ENCODE peak calls at places on chromosomes 6 and 20, in eight cellular contexts. One of them, this sample, is unnamed.

GRCh38 chr6:43628392-43629103 is 516 bp downstream of the GTPBP2 start:
- DNase-seq in thoracic aorta: no peak
- DNase-seq in brain microvascular endothelial cell: peak; percentile 42
- DNase-seq in tibial artery: peak; percentile 39
- DNase-seq in uterus: peak; percentile 61
- DNase-seq in HL-60: peak; percentile 57
- DNase-seq in IMR-90: peak; percentile 34
- DNase-seq in thyroid gland: peak; percentile 73
- DNase-seq in this sample: peak; percentile 45

GRCh38 chr6:125947581-125947980 is 9.0 kb upstream of the HINT3 start:
- DNase-seq in thoracic aorta: no peak
- DNase-seq in brain microvascular endothelial cell: peak; percentile 55
- DNase-seq in tibial artery: no peak
- DNase-seq in uterus: peak; percentile 30
- DNase-seq in HL-60: no peak
- DNase-seq in IMR-90: peak; percentile 49
- DNase-seq in thyroid gland: peak; percentile 61
- DNase-seq in this sample: no peak

GRCh38 chr20:12762725-12763124 is 246.0 kb upstream of the SPTLC3 start:
- DNase-seq in thoracic aorta: no peak
- DNase-seq in brain microvascular endothelial cell: no peak
- DNase-seq in tibial artery: no peak
- DNase-seq in uterus: peak; percentile 47
- DNase-seq in HL-60: no peak
- DNase-seq in IMR-90: no peak
- DNase-seq in thyroid gland: no peak
- DNase-seq in this sample: no peak

GRCh38 chr20:63680857-63681608 is 15.4 kb upstream of the TNFRSF6B start:
- DNase-seq in thoracic aorta: no peak
- DNase-seq in brain microvascular endothelial cell: no peak
- DNase-seq in tibial artery: no peak
- DNase-seq in uterus: no peak
- DNase-seq in HL-60: no peak
- DNase-seq in IMR-90: no peak
- DNase-seq in thyroid gland: no peak
- DNase-seq in this sample: no peak

GRCh38 chr6:149483302-149483701 is 1.5 kb downstream of the ZC3H12D start:
- DNase-seq in thoracic aorta: no peak
- DNase-seq in brain microvascular endothelial cell: no peak
- DNase-seq in tibial artery: no peak
- DNase-seq in uterus: no peak
- DNase-seq in HL-60: no peak
- DNase-seq in IMR-90: no peak
- DNase-seq in thyroid gland: no peak
- DNase-seq in this sample: no peak

GRCh38 chr6:158492881-158493280 is 67.0 kb upstream of the TMEM181 start:
- DNase-seq in thoracic aorta: no peak
- DNase-seq in brain microvascular endothelial cell: no peak
- DNase-seq in tibial artery: no peak
- DNase-seq in uterus: no peak
- DNase-seq in HL-60: no peak
- DNase-seq in IMR-90: no peak
- DNase-seq in thyroid gland: no peak
- DNase-seq in this sample: no peak

GRCh38 chr20:63702036-63702665 is 5.6 kb downstream of the ARFRP1 start:
- DNase-seq in thoracic aorta: no peak
- DNase-seq in brain microvascular endothelial cell: no peak
- DNase-seq in tibial artery: no peak
- DNase-seq in uterus: no peak
- DNase-seq in HL-60: no peak
- DNase-seq in IMR-90: no peak
- DNase-seq in thyroid gland: no peak
- DNase-seq in this sample: no peak

GRCh38 chr20:56689852-56690485 is 60.9 kb downstream of the TFAP2C start:
- DNase-seq in thoracic aorta: no peak
- DNase-seq in brain microvascular endothelial cell: no peak
- DNase-seq in tibial artery: no peak
- DNase-seq in uterus: no peak
- DNase-seq in HL-60: no peak
- DNase-seq in IMR-90: no peak
- DNase-seq in thyroid gland: no peak
- DNase-seq in this sample: no peak

GRCh38 chr20:9886227-9886626 is 47.4 kb upstream of the PAK5 start:
- DNase-seq in thoracic aorta: no peak
- DNase-seq in brain microvascular endothelial cell: peak; percentile 65
- DNase-seq in tibial artery: no peak
- DNase-seq in uterus: no peak
- DNase-seq in HL-60: no peak
- DNase-seq in IMR-90: peak; percentile 0
- DNase-seq in thyroid gland: no peak
- DNase-seq in this sample: no peak

GRCh38 chr20:53626584-53626983 is 32.9 kb upstream of the ZNF217 start:
- DNase-seq in thoracic aorta: no peak
- DNase-seq in brain microvascular endothelial cell: no peak
- DNase-seq in tibial artery: no peak
- DNase-seq in uterus: no peak
- DNase-seq in HL-60: no peak
- DNase-seq in IMR-90: no peak
- DNase-seq in thyroid gland: no peak
- DNase-seq in this sample: no peak

GRCh38 chr6:72716916-72717315 is 95.1 kb downstream of the KCNQ5 start:
- DNase-seq in thoracic aorta: no peak
- DNase-seq in brain microvascular endothelial cell: no peak
- DNase-seq in tibial artery: no peak
- DNase-seq in uterus: no peak
- DNase-seq in HL-60: no peak
- DNase-seq in IMR-90: no peak
- DNase-seq in thyroid gland: no peak
- DNase-seq in this sample: no peak

GRCh38 chr20:9186396-9186795 is 117.5 kb downstream of the PLCB4 start:
- DNase-seq in thoracic aorta: no peak
- DNase-seq in brain microvascular endothelial cell: no peak
- DNase-seq in tibial artery: no peak
- DNase-seq in uterus: no peak
- DNase-seq in HL-60: no peak
- DNase-seq in IMR-90: no peak
- DNase-seq in thyroid gland: no peak
- DNase-seq in this sample: no peak

GRCh38 chr20:57092900-57093238 is 173.6 kb downstream of the BMP7 start:
- DNase-seq in thoracic aorta: no peak
- DNase-seq in brain microvascular endothelial cell: no peak
- DNase-seq in tibial artery: no peak
- DNase-seq in uterus: no peak
- DNase-seq in HL-60: no peak
- DNase-seq in IMR-90: no peak
- DNase-seq in thyroid gland: no peak
- DNase-seq in this sample: no peak

GRCh38 chr6:147222160-147222838 is 18.1 kb downstream of the STXBP5 start:
- DNase-seq in thoracic aorta: no peak
- DNase-seq in brain microvascular endothelial cell: peak; percentile 23
- DNase-seq in tibial artery: no peak
- DNase-seq in uterus: no peak
- DNase-seq in HL-60: no peak
- DNase-seq in IMR-90: peak; percentile 52
- DNase-seq in thyroid gland: no peak
- DNase-seq in this sample: no peak

GRCh38 chr20:58712116-58712822 is 19.7 kb downstream of the NPEPL1 start:
- DNase-seq in thoracic aorta: no peak
- DNase-seq in brain microvascular endothelial cell: no peak
- DNase-seq in tibial artery: peak; percentile 15
- DNase-seq in uterus: no peak
- DNase-seq in HL-60: no peak
- DNase-seq in IMR-90: no peak
- DNase-seq in thyroid gland: no peak
- DNase-seq in this sample: peak; percentile 9

GRCh38 chr20:50250748-50251382 is 60.2 kb downstream of the CEBPB start:
- DNase-seq in thoracic aorta: no peak
- DNase-seq in brain microvascular endothelial cell: no peak
- DNase-seq in tibial artery: no peak
- DNase-seq in uterus: no peak
- DNase-seq in HL-60: no peak
- DNase-seq in IMR-90: no peak
- DNase-seq in thyroid gland: peak; percentile 39
- DNase-seq in this sample: no peak

DNA sequence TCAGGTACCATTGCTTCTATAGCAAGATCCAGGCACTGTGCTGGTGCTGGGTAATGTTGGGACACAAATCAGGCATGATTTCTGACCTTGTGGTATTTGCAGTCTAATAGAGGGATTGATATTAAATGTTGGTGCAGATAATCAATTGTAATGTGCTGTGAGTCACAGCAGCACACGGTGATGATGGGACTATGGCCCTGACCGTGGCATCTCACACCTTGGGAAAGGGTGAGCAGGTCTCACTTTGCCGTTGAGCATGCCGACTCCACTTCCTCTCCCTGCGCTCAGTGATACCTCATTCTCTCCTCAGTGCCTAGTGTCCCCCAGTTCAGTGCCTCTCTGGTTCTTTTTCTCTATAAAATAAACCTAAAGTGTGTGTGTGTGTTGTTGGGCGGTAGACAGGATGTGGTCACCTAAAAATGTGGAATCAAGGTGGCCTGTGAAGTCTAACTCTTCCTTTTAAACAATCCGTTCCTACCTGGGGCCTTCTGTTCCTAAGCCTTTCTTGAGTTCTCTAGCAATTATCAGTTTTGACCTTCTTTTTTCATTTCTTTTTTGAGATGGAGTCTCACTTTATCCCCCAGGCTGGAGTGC is 188.5 kb downstream of the REV3L start:
- DNase-seq in thoracic aorta: no peak
- DNase-seq in brain microvascular endothelial cell: no peak
- DNase-seq in tibial artery: no peak
- DNase-seq in uterus: no peak
- DNase-seq in HL-60: no peak
- DNase-seq in IMR-90: no peak
- DNase-seq in thyroid gland: no peak
- DNase-seq in this sample: no peak
- H3K27ac ChIP-seq in thoracic aorta: no peak overlapping the region
- H3K27ac ChIP-seq in brain microvascular endothelial cell: no peak overlapping the region
- H3K27ac ChIP-seq in tibial artery: no peak overlapping the region
- H3K27ac ChIP-seq in uterus: no peak overlapping the region
- H3K27ac ChIP-seq in HL-60: no peak overlapping the region
- H3K27ac ChIP-seq in IMR-90: no peak overlapping the region
- H3K27ac ChIP-seq in thyroid gland: no peak overlapping the region
- H3K27ac ChIP-seq in this sample: no peak overlapping the region

GRCh38 chr6:31771992-31772358 is 5.2 kb downstream of the VWA7 start:
- DNase-seq in thoracic aorta: no peak
- DNase-seq in brain microvascular endothelial cell: no peak
- DNase-seq in tibial artery: no peak
- DNase-seq in uterus: no peak
- DNase-seq in HL-60: no peak
- DNase-seq in IMR-90: peak; percentile 53
- DNase-seq in thyroid gland: no peak
- DNase-seq in this sample: no peak
- H3K4me3 ChIP-seq in thoracic aorta: no peak overlapping the region
- H3K4me3 ChIP-seq in brain microvascular endothelial cell: no peak overlapping the region
- H3K4me3 ChIP-seq in tibial artery: no peak overlapping the region
- H3K4me3 ChIP-seq in uterus: no peak overlapping the region
- H3K4me3 ChIP-seq in HL-60: no peak overlapping the region
- H3K4me3 ChIP-seq in IMR-90: no peak overlapping the region
- H3K4me3 ChIP-seq in thyroid gland: no peak overlapping the region
- H3K4me3 ChIP-seq in this sample: no peak overlapping the region

GRCh38 chr20:41178495-41178894 is 41.2 kb downstream of the PLCG1 start:
- DNase-seq in thoracic aorta: no peak
- DNase-seq in brain microvascular endothelial cell: no peak
- DNase-seq in tibial artery: no peak
- DNase-seq in uterus: no peak
- DNase-seq in HL-60: no peak
- DNase-seq in IMR-90: no peak
- DNase-seq in thyroid gland: no peak
- DNase-seq in this sample: peak; percentile 11

GRCh38 chr20:41177636-41178035 is 40.3 kb downstream of the PLCG1 start:
- DNase-seq in thoracic aorta: peak; percentile 59
- DNase-seq in brain microvascular endothelial cell: peak; percentile 84
- DNase-seq in tibial artery: peak; percentile 71
- DNase-seq in uterus: peak; percentile 59
- DNase-seq in HL-60: no peak
- DNase-seq in IMR-90: peak; percentile 87
- DNase-seq in thyroid gland: no peak
- DNase-seq in this sample: peak; percentile 64

GRCh38 chr20:41175201-41175651 is 37.9 kb downstream of the PLCG1 start:
- DNase-seq in thoracic aorta: no peak
- DNase-seq in brain microvascular endothelial cell: no peak
- DNase-seq in tibial artery: no peak
- DNase-seq in uterus: no peak
- DNase-seq in HL-60: no peak
- DNase-seq in IMR-90: no peak
- DNase-seq in thyroid gland: no peak
- DNase-seq in this sample: peak; percentile 15

GRCh38 chr20:41175727-41176330 is 38.5 kb downstream of the PLCG1 start:
- DNase-seq in thoracic aorta: no peak
- DNase-seq in brain microvascular endothelial cell: no peak
- DNase-seq in tibial artery: no peak
- DNase-seq in uterus: no peak
- DNase-seq in HL-60: no peak
- DNase-seq in IMR-90: no peak
- DNase-seq in thyroid gland: peak; percentile 1
- DNase-seq in this sample: peak; percentile 34

GRCh38 chr20:41176711-41177552 is 39.6 kb downstream of the PLCG1 start:
- DNase-seq in thoracic aorta: no peak
- DNase-seq in brain microvascular endothelial cell: no peak
- DNase-seq in tibial artery: no peak
- DNase-seq in uterus: no peak
- DNase-seq in HL-60: no peak
- DNase-seq in IMR-90: no peak
- DNase-seq in thyroid gland: peak; percentile 1
- DNase-seq in this sample: peak; percentile 17
- H3K27ac ChIP-seq in thoracic aorta: peak overlapping the region; percentile 84
- H3K27ac ChIP-seq in brain microvascular endothelial cell: no peak overlapping the region
- H3K27ac ChIP-seq in tibial artery: peak overlapping the region; percentile 83
- H3K27ac ChIP-seq in uterus: peak overlapping the region; percentile 65
- H3K27ac ChIP-seq in HL-60: no peak overlapping the region
- H3K27ac ChIP-seq in IMR-90: peak overlapping the region; percentile 48
- H3K27ac ChIP-seq in thyroid gland: peak overlapping the region; percentile 23
- H3K27ac ChIP-seq in this sample: peak overlapping the region; percentile 94

GRCh38 chr6:98824163-98824906 is 10.0 kb upstream of the POU3F2 start:
- DNase-seq in thoracic aorta: no peak
- DNase-seq in brain microvascular endothelial cell: no peak
- DNase-seq in tibial artery: no peak
- DNase-seq in uterus: no peak
- DNase-seq in HL-60: no peak
- DNase-seq in IMR-90: no peak
- DNase-seq in thyroid gland: no peak
- DNase-seq in this sample: no peak

GRCh38 chr6:98824907-98825601 is 9.3 kb upstream of the POU3F2 start:
- DNase-seq in thoracic aorta: no peak
- DNase-seq in brain microvascular endothelial cell: no peak
- DNase-seq in tibial artery: no peak
- DNase-seq in uterus: no peak
- DNase-seq in HL-60: no peak
- DNase-seq in IMR-90: no peak
- DNase-seq in thyroid gland: no peak
- DNase-seq in this sample: no peak

GRCh38 chr6:98825602-98826230 is 8.7 kb upstream of the POU3F2 start:
- DNase-seq in thoracic aorta: no peak
- DNase-seq in brain microvascular endothelial cell: no peak
- DNase-seq in tibial artery: no peak
- DNase-seq in uterus: no peak
- DNase-seq in HL-60: no peak
- DNase-seq in IMR-90: no peak
- DNase-seq in thyroid gland: no peak
- DNase-seq in this sample: no peak

GRCh38 chr6:98823428-98823827 is 10.9 kb upstream of the POU3F2 start:
- DNase-seq in thoracic aorta: no peak
- DNase-seq in brain microvascular endothelial cell: no peak
- DNase-seq in tibial artery: no peak
- DNase-seq in uterus: no peak
- DNase-seq in HL-60: no peak
- DNase-seq in IMR-90: no peak
- DNase-seq in thyroid gland: no peak
- DNase-seq in this sample: no peak

GRCh38 chr6:98823845-98824162 is 10.6 kb upstream of the POU3F2 start:
- DNase-seq in thoracic aorta: no peak
- DNase-seq in brain microvascular endothelial cell: no peak
- DNase-seq in tibial artery: no peak
- DNase-seq in uterus: no peak
- DNase-seq in HL-60: no peak
- DNase-seq in IMR-90: no peak
- DNase-seq in thyroid gland: no peak
- DNase-seq in this sample: no peak
- H3K4me3 ChIP-seq in thoracic aorta: peak overlapping the region; percentile 36
- H3K4me3 ChIP-seq in brain microvascular endothelial cell: peak overlapping the region; percentile 35
- H3K4me3 ChIP-seq in tibial artery: no peak overlapping the region
- H3K4me3 ChIP-seq in uterus: no peak overlapping the region
- H3K4me3 ChIP-seq in HL-60: no peak overlapping the region
- H3K4me3 ChIP-seq in IMR-90: no peak overlapping the region
- H3K4me3 ChIP-seq in thyroid gland: no peak overlapping the region
- H3K4me3 ChIP-seq in this sample: no peak overlapping the region

This sample was measured in breast epithelium.